ENCODE peak calls at places on chromosomes 1 and 21, in seven cellular contexts. X, T, Q, O, W, C and L are unnamed samples.

GRCh38 chr1:2786329-2787162 is 14.9 kb downstream of the TTC34 start:
- DNase-seq in X (peak; percentile 64), T (no peak), Q (no peak), O (no peak), W (peak; percentile 15), C (peak; percentile 58), L (no peak)

GRCh38 chr1:187570166-187570565 is 741.4 kb downstream of the PLA2G4A start:
- DNase-seq in X (no peak), T (no peak), Q (no peak), O (no peak), W (no peak), C (no peak), L (no peak)

GRCh38 chr1:17502326-17502778 is 37.1 kb upstream of the ARHGEF10L start:
- DNase-seq in X (peak; percentile 79), T (peak; percentile 68), Q (peak; percentile 46), O (peak; percentile 87), W (peak; percentile 77), C (peak; percentile 86), L (peak; percentile 64)

GRCh38 chr21:43716376-43717165 is 2.4 kb upstream of the PDXK start:
- DNase-seq in X (no peak), T (no peak), Q (no peak), O (no peak), W (no peak), C (no peak), L (no peak)

GRCh38 chr1:175927944-175928343 is 184.5 kb upstream of the TNR start:
- DNase-seq in X (no peak), T (no peak), Q (no peak), O (no peak), W (no peak), C (no peak), L (no peak)

GRCh38 chr1:82106672-82107071 is 305.9 kb downstream of the ADGRL2 start:
- DNase-seq in X (no peak), T (no peak), Q (no peak), O (no peak), W (no peak), C (no peak), L (no peak)

GRCh38 chr1:241213147-241213546 is 143.9 kb downstream of the RGS7 start:
- DNase-seq in X (no peak), T (no peak), Q (no peak), O (no peak), W (no peak), C (no peak), L (no peak)

GRCh38 chr1:244834596-244835275 is 722 bp upstream of the COX20 start:
- DNase-seq in X (no peak), T (peak; percentile 89), Q (peak; percentile 72), O (peak; percentile 75), W (no peak), C (peak; percentile 93), L (peak; percentile 81)

GRCh38 chr1:188243456-188243855 is 1414.7 kb downstream of the PLA2G4A start:
- DNase-seq in X (no peak), T (no peak), Q (no peak), O (no peak), W (no peak), C (no peak), L (no peak)

GRCh38 chr1:116380499-116381316 is 7.7 kb downstream of the ATP1A1 start:
- DNase-seq in X (no peak), T (no peak), Q (no peak), O (no peak), W (no peak), C (no peak), L (no peak)

GRCh38 chr1:157249326-157249725 is 111.1 kb upstream of the ETV3 start:
- DNase-seq in X (no peak), T (no peak), Q (no peak), O (no peak), W (no peak), C (no peak), L (no peak)

GRCh38 chr1:246107516-246108277 is 399.4 kb downstream of the SMYD3 start:
- DNase-seq in X (no peak), T (no peak), Q (no peak), O (no peak), W (no peak), C (no peak), L (no peak)

GRCh38 chr21:29753216-29753615 is 186.6 kb downstream of the GRIK1 start:
- DNase-seq in X (no peak), T (no peak), Q (no peak), O (no peak), W (no peak), C (no peak), L (no peak)

GRCh38 chr21:41396452-41397107 is 29.5 kb upstream of the MX1 start:
- DNase-seq in X (no peak), T (no peak), Q (no peak), O (no peak), W (peak; percentile 10), C (peak; percentile 52), L (no peak)

GRCh38 chr1:163068716-163069115 is 445 bp upstream of the RGS4 start:
- DNase-seq in X (no peak), T (no peak), Q (no peak), O (no peak), W (no peak), C (no peak), L (no peak)

GRCh38 chr1:2443285-2444137 is 31.1 kb upstream of the PEX10 start:
- DNase-seq in X (no peak), T (no peak), Q (no peak), O (no peak), W (peak; percentile 67), C (no peak), L (no peak)

GRCh38 chr1:39398278-39399010 is 93.0 kb upstream of the BMP8A start:
- DNase-seq in X (peak; percentile 81), T (peak; percentile 96), Q (peak; percentile 93), O (peak; percentile 89), W (no peak), C (no peak), L (peak; percentile 82)

GRCh38 chr1:15751739-15752138 is 6.9 kb upstream of the FBLIM1 start:
- DNase-seq in X (no peak), T (no peak), Q (no peak), O (no peak), W (no peak), C (no peak), L (no peak)

GRCh38 chr1:243542726-243543415 is 287.0 kb downstream of the SDCCAG8 start:
- DNase-seq in X (no peak), T (no peak), Q (no peak), O (no peak), W (no peak), C (no peak), L (no peak)

GRCh38 chr21:40465382-40465781 is 381.6 kb downstream of the DSCAM start:
- DNase-seq in X (no peak), T (no peak), Q (no peak), O (no peak), W (no peak), C (no peak), L (no peak)

GRCh38 chr1:84892657-84893618 is at the start of gene LPAR3:
- DNase-seq in X (no peak), T (no peak), Q (no peak), O (no peak), W (no peak), C (no peak), L (no peak)

GRCh38 chr1:2478100-2478499 is 2.0 kb downstream of the PLCH2 start:
- DNase-seq in X (no peak), T (no peak), Q (no peak), O (no peak), W (no peak), C (peak; percentile 89), L (no peak)

GRCh38 chr1:168261390-168261789 is 19.3 kb upstream of the TBX19 start:
- DNase-seq in X (no peak), T (no peak), Q (peak; percentile 65), O (peak; percentile 46), W (no peak), C (no peak), L (peak; percentile 58)

GRCh38 chr1:55927934-55928333 is 651.4 kb downstream of the PLPP3 start:
- DNase-seq in X (no peak), T (no peak), Q (no peak), O (no peak), W (no peak), C (no peak), L (no peak)

GRCh38 chr1:110370827-110371226 is 20.0 kb downstream of the SLC16A4 start:
- DNase-seq in X (no peak), T (no peak), Q (no peak), O (peak; percentile 43), W (no peak), C (no peak), L (no peak)

GRCh38 chr1:168361252-168361651 is 80.6 kb downstream of the TBX19 start:
- DNase-seq in X (no peak), T (no peak), Q (no peak), O (no peak), W (no peak), C (no peak), L (no peak)

GRCh38 chr1:206461602-206462455 is 8.4 kb upstream of the IKBKE start:
- DNase-seq in X (peak; percentile 74), T (peak; percentile 70), Q (no peak), O (peak; percentile 79), W (peak; percentile 50), C (peak; percentile 64), L (peak; percentile 53)

GRCh38 chr1:175504875-175505555 is 238.4 kb downstream of the TNR start:
- DNase-seq in X (no peak), T (no peak), Q (no peak), O (no peak), W (no peak), C (no peak), L (no peak)